ENCODE peak calls at places on chromosomes 16 and 17, in seven cellular contexts. K, U, Y, Z, W, L and B are unnamed samples.

GRCh38 chr17:34991606-34992005 is 11.3 kb downstream of the LIG3 start:
- DNase-seq in K (no peak), L (no peak), W (no peak), U (no peak), Y (no peak), Z (no peak), B (no peak)

GRCh38 chr16:9658586-9658985 is 523.6 kb downstream of the GRIN2A start:
- DNase-seq in Z (no peak), Y (no peak), W (no peak), K (no peak), L (no peak), U (no peak), B (no peak)

GRCh38 chr17:57599271-57600045 is 145.6 kb downstream of the CCDC182 start:
- DNase-seq in W (no peak), K (no peak), Z (no peak), L (no peak), U (no peak), Y (no peak), B (peak; percentile 45)

GRCh38 chr17:48636177-48637018 is 10.2 kb upstream of the HOXB9 start:
- DNase-seq in U (peak; percentile 84), Z (peak; percentile 96), L (no peak), W (peak; percentile 97), Y (peak; percentile 48), K (peak; percentile 59), B (peak; percentile 26)

GRCh38 chr16:31256466-31256865 is 3.3 kb upstream of the ITGAM start:
- DNase-seq in Y (no peak), U (no peak), Z (no peak), L (no peak), K (no peak), W (no peak), B (no peak)

GRCh38 chr17:17985555-17985954 is 12.9 kb downstream of the DRC3 start:
- DNase-seq in Y (no peak), W (peak; percentile 31), U (no peak), Z (no peak), K (no peak), L (no peak), B (no peak)

GRCh38 chr17:4600563-4600962 is 16.2 kb downstream of the SMTNL2 start:
- DNase-seq in W (peak; percentile 46), Z (peak; percentile 68), K (no peak), L (no peak), Y (no peak), U (no peak), B (no peak)

GRCh38 chr17:75892556-75893224 is 4.1 kb downstream of the TRIM65 start:
- DNase-seq in Z (no peak), Y (no peak), L (no peak), K (no peak), U (no peak), W (no peak), B (no peak)

GRCh38 chr17:9239821-9240658 is 218.7 kb downstream of the NTN1 start:
- DNase-seq in K (peak; percentile 67), L (peak; percentile 30), Z (peak; percentile 59), U (peak; percentile 97), W (peak; percentile 76), Y (peak; percentile 39), B (no peak)

GRCh38 chr17:75338335-75338734 is 49.1 kb upstream of the SLC25A19 start:
- DNase-seq in W (no peak), U (no peak), K (no peak), Y (peak; percentile 65), L (no peak), Z (no peak), B (peak; percentile 76)

GRCh38 chr16:87201052-87201451 is 116.1 kb downstream of the C16orf95 start:
- DNase-seq in W (no peak), Y (peak; percentile 99), K (peak; percentile 99), Z (no peak), U (peak; percentile 92), L (peak; percentile 93), B (no peak)